ENCODE peak calls at places on chromosomes 4 and X, in eight cellular contexts. One of them, this sample, is unnamed. For H3K4me1, the result is how much of the 10 kb centered on the place peaks cover.

GRCh38 chrX:15525664-15526416 is 25.2 kb downstream of the BMX start:
- DNase-seq in HCT116: no peak
- DNase-seq in sigmoid colon: no peak
- DNase-seq in vagina: no peak
- DNase-seq in SK-N-SH: no peak
- DNase-seq in GM23338: no peak
- DNase-seq in GM12878: no peak
- DNase-seq in HepG2: no peak
- DNase-seq in this sample: no peak

GRCh38 chr4:102825261-102826071 is 1.9 kb downstream of the UBE2D3 start:
- DNase-seq in HCT116: peak
- DNase-seq in GM12878: no peak
- DNase-seq in SK-N-SH: peak
- DNase-seq in vagina: no peak
- DNase-seq in GM23338: peak
- DNase-seq in sigmoid colon: peak
- DNase-seq in HepG2: peak
- DNase-seq in this sample: no peak

GRCh38 chrX:132270699-132271098 is 51.5 kb upstream of the RAP2C start:
- DNase-seq in SK-N-SH: no peak
- DNase-seq in GM12878: no peak
- DNase-seq in sigmoid colon: peak
- DNase-seq in HepG2: no peak
- DNase-seq in GM23338: no peak
- DNase-seq in HCT116: no peak
- DNase-seq in vagina: peak
- DNase-seq in this sample: no peak

GRCh38 chrX:49071877-49072711 is 1.7 kb downstream of the PRAF2 start:
- DNase-seq in vagina: peak
- DNase-seq in HepG2: no peak
- DNase-seq in SK-N-SH: peak
- DNase-seq in sigmoid colon: peak
- DNase-seq in GM23338: peak
- DNase-seq in GM12878: no peak
- DNase-seq in HCT116: no peak
- DNase-seq in this sample: no peak

GRCh38 chr4:38889143-38889542 is 21.5 kb downstream of the FAM114A1 start:
- DNase-seq in SK-N-SH: no peak
- DNase-seq in HepG2: peak
- DNase-seq in GM23338: no peak
- DNase-seq in GM12878: peak
- DNase-seq in vagina: no peak
- DNase-seq in sigmoid colon: no peak
- DNase-seq in HCT116: peak
- DNase-seq in this sample: no peak

GRCh38 chr4:22766068-22766467 is 73.3 kb downstream of the GBA3 start:
- DNase-seq in sigmoid colon: no peak
- DNase-seq in vagina: no peak
- DNase-seq in HCT116: no peak
- DNase-seq in HepG2: no peak
- DNase-seq in GM23338: no peak
- DNase-seq in GM12878: no peak
- DNase-seq in SK-N-SH: no peak
- DNase-seq in this sample: no peak

GRCh38 chr4:157994863-157995262 is 178.0 kb downstream of the GASK1B start:
- DNase-seq in SK-N-SH: no peak
- DNase-seq in GM12878: no peak
- DNase-seq in vagina: no peak
- DNase-seq in HepG2: peak
- DNase-seq in HCT116: no peak
- DNase-seq in sigmoid colon: no peak
- DNase-seq in GM23338: no peak
- DNase-seq in this sample: no peak

GRCh38 chr4:25449688-25450087 is 72.6 kb downstream of the ANAPC4 start:
- DNase-seq in vagina: no peak
- DNase-seq in SK-N-SH: no peak
- DNase-seq in HCT116: no peak
- DNase-seq in HepG2: no peak
- DNase-seq in GM12878: no peak
- DNase-seq in sigmoid colon: no peak
- DNase-seq in GM23338: no peak
- DNase-seq in this sample: no peak

GRCh38 chrX:13778916-13779315 is 38.0 kb downstream of the GPM6B start:
- DNase-seq in sigmoid colon: no peak
- DNase-seq in vagina: no peak
- DNase-seq in HCT116: no peak
- DNase-seq in GM23338: peak
- DNase-seq in GM12878: no peak
- DNase-seq in SK-N-SH: no peak
- DNase-seq in HepG2: no peak
- DNase-seq in this sample: no peak

GRCh38 chr4:18675586-18675985 is 654.0 kb upstream of the LCORL start:
- DNase-seq in HepG2: no peak
- DNase-seq in HCT116: no peak
- DNase-seq in SK-N-SH: no peak
- DNase-seq in vagina: no peak
- DNase-seq in sigmoid colon: no peak
- DNase-seq in GM23338: no peak
- DNase-seq in GM12878: no peak
- DNase-seq in this sample: no peak

GRCh38 chr4:67393699-67394281 is 151.5 kb downstream of the CENPC start:
- DNase-seq in GM23338: peak
- DNase-seq in HCT116: peak
- DNase-seq in sigmoid colon: no peak
- DNase-seq in GM12878: no peak
- DNase-seq in vagina: no peak
- DNase-seq in HepG2: peak
- DNase-seq in SK-N-SH: peak
- DNase-seq in this sample: no peak

GRCh38 chr4:82500106-82500738 is 61.6 kb downstream of the TMEM150C start:
- DNase-seq in sigmoid colon: no peak
- DNase-seq in GM23338: no peak
- DNase-seq in HepG2: no peak
- DNase-seq in HCT116: no peak
- DNase-seq in SK-N-SH: no peak
- DNase-seq in vagina: no peak
- DNase-seq in GM12878: no peak
- DNase-seq in this sample: no peak

GRCh38 chr4:71026086-71026485 is 32.6 kb downstream of the DCK start:
- DNase-seq in SK-N-SH: peak
- DNase-seq in vagina: no peak
- DNase-seq in GM12878: no peak
- DNase-seq in HCT116: peak
- DNase-seq in sigmoid colon: no peak
- DNase-seq in HepG2: peak
- DNase-seq in GM23338: no peak
- DNase-seq in this sample: no peak

GRCh38 chr4:155569960-155570515 is 96.6 kb upstream of the GUCY1A1 start:
- DNase-seq in HepG2: no peak
- DNase-seq in GM23338: no peak
- DNase-seq in SK-N-SH: no peak
- DNase-seq in sigmoid colon: no peak
- DNase-seq in HCT116: no peak
- DNase-seq in vagina: no peak
- DNase-seq in GM12878: no peak
- DNase-seq in this sample: no peak

GRCh38 chrX:153909024-153909979 is 4.8 kb downstream of the AVPR2 start:
- DNase-seq in GM12878: no peak
- DNase-seq in vagina: no peak
- DNase-seq in GM23338: peak
- DNase-seq in sigmoid colon: peak
- DNase-seq in HCT116: no peak
- DNase-seq in HepG2: peak
- DNase-seq in SK-N-SH: peak
- DNase-seq in this sample: peak

GRCh38 chr4:42641155-42641554 is 15.8 kb downstream of the ATP8A1 start:
- DNase-seq in sigmoid colon: no peak
- DNase-seq in HCT116: no peak
- DNase-seq in GM12878: no peak
- DNase-seq in SK-N-SH: no peak
- DNase-seq in GM23338: no peak
- DNase-seq in vagina: no peak
- DNase-seq in HepG2: no peak
- DNase-seq in this sample: no peak
- H3K4me1 ChIP-seq in sigmoid colon: under half
- H3K4me1 ChIP-seq in HCT116: under half
- H3K4me1 ChIP-seq in GM12878: half or more
- H3K4me1 ChIP-seq in SK-N-SH: under half
- H3K4me1 ChIP-seq in GM23338: under half
- H3K4me1 ChIP-seq in vagina: under half
- H3K4me1 ChIP-seq in HepG2: under half
- H3K4me1 ChIP-seq in this sample: half or more

GRCh38 chrX:121781991-121782390 is 734.6 kb downstream of the GLUD2 start:
- DNase-seq in GM23338: no peak
- DNase-seq in vagina: no peak
- DNase-seq in GM12878: no peak
- DNase-seq in HCT116: no peak
- DNase-seq in sigmoid colon: no peak
- DNase-seq in SK-N-SH: no peak
- DNase-seq in HepG2: no peak
- DNase-seq in this sample: no peak
- TF ChIP-seq POLR2AphosphoS5 in GM23338: no peak
- TF ChIP-seq POLR2AphosphoS5 in vagina: no peak
- TF ChIP-seq POLR2AphosphoS5 in GM12878: no peak
- TF ChIP-seq POLR2AphosphoS5 in HCT116: no peak
- TF ChIP-seq POLR2AphosphoS5 in sigmoid colon: no peak
- TF ChIP-seq POLR2AphosphoS5 in SK-N-SH: no peak
- TF ChIP-seq POLR2AphosphoS5 in HepG2: no peak
- TF ChIP-seq POLR2AphosphoS5 in this sample: no peak

GRCh38 chr4:142377345-142378091 is 468.6 kb downstream of the INPP4B start:
- DNase-seq in GM12878: no peak
- DNase-seq in HCT116: no peak
- DNase-seq in GM23338: no peak
- DNase-seq in sigmoid colon: no peak
- DNase-seq in vagina: no peak
- DNase-seq in HepG2: no peak
- DNase-seq in SK-N-SH: no peak
- DNase-seq in this sample: no peak

GRCh38 chr4:142378179-142378578 is 467.9 kb downstream of the INPP4B start:
- DNase-seq in sigmoid colon: no peak
- DNase-seq in SK-N-SH: no peak
- DNase-seq in GM12878: no peak
- DNase-seq in HepG2: no peak
- DNase-seq in GM23338: no peak
- DNase-seq in vagina: no peak
- DNase-seq in HCT116: no peak
- DNase-seq in this sample: no peak

GRCh38 chr4:142380052-142380598 is 466.0 kb downstream of the INPP4B start:
- DNase-seq in SK-N-SH: no peak
- DNase-seq in HepG2: no peak
- DNase-seq in vagina: no peak
- DNase-seq in sigmoid colon: no peak
- DNase-seq in GM12878: no peak
- DNase-seq in GM23338: no peak
- DNase-seq in HCT116: no peak
- DNase-seq in this sample: no peak

GRCh38 chr4:142376204-142376603 is 469.9 kb downstream of the INPP4B start:
- DNase-seq in HCT116: no peak
- DNase-seq in HepG2: no peak
- DNase-seq in GM23338: no peak
- DNase-seq in vagina: no peak
- DNase-seq in GM12878: no peak
- DNase-seq in sigmoid colon: no peak
- DNase-seq in SK-N-SH: no peak
- DNase-seq in this sample: no peak

DNA sequence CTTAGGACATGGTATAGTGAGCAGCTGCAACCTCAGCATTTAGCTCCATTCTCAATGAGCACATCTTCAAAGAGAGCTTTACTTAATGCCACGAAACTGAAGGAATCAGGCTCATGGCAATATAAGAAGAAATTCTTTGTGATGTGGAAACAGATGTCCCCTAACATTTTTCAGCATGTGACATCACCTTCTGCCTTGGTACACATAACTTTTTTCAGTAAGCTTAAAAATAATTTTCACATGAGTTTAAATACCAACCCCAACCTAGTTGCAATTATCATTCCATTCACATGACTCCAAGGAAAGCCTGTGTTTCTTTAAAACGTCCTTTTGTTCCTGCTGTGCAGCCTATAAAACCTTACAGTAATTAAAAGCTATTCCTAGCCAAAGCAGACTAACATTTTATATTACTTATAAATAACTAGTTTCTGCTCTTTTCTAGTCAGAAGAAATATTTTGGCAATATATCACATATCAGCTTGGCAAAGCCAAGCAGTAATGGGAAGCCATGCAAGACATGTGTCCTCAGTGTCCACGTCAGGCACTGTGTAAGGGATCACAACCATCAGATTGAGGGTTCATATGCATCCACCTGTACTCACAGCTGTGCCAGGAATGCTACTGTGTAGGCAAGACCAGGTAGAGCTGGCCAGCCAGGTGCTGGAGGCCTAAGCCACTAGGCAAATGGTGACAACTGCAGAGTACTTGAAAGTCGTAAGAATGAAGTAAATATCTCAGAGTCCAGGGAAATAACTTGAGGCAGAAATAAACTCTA is 466.6 kb downstream of the INPP4B start:
- DNase-seq in HCT116: peak
- DNase-seq in GM23338: no peak
- DNase-seq in GM12878: no peak
- DNase-seq in vagina: no peak
- DNase-seq in SK-N-SH: no peak
- DNase-seq in HepG2: no peak
- DNase-seq in sigmoid colon: no peak
- DNase-seq in this sample: no peak
- H3K4me1 ChIP-seq in HCT116: half or more
- H3K4me1 ChIP-seq in GM23338: under half
- H3K4me1 ChIP-seq in GM12878: under half
- H3K4me1 ChIP-seq in vagina: under half
- H3K4me1 ChIP-seq in SK-N-SH: under half
- H3K4me1 ChIP-seq in HepG2: under half
- H3K4me1 ChIP-seq in sigmoid colon: under half
- H3K4me1 ChIP-seq in this sample: under half

DNA sequence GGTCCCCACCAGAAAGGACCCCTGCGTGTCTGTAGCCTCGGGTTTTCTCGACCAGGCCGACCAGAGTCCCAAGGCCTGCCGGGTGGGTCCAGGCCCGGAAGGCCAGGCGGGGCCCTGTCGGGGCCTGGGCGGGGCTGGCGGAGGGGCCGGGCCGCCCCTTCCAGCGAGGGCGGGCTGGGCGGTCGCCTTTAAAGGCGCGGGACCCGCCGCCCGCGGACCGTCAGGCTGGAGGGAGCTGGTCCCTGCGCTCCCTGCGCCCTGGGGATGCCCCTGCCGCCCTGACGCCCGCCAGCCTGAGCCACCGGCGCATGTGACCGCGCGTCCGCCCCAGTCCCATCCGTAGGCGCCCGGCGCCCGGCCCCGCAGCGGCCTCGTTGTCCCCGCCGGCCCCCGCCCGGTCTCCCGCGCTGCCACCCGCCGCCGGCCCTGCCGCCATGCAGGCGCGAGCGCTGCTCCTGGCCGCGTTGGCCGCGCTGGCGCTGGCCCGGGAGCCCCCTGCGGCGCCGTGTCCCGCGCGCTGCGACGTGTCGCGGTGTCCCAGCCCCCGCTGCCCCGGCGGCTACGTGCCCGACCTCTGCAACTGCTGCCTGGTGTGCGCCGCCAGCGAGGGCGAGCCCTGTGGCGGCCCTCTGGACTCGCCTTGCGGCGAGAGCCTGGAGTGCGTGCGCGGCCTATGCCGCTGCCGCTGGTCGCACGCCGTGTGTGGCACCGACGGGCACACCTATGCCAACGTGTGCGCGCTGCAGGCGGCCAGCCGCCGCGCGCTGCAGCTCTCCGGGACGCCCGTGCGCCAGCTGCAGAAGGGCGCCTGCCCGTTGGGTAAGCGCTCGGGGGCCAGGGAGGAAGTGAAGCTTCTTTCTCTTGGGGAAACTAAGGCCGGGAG is at the start of gene HTRA3:
- DNase-seq in sigmoid colon: peak
- DNase-seq in SK-N-SH: no peak
- DNase-seq in HepG2: no peak
- DNase-seq in GM12878: no peak
- DNase-seq in vagina: no peak
- DNase-seq in HCT116: no peak
- DNase-seq in GM23338: peak
- DNase-seq in this sample: no peak
- TF ChIP-seq POLR2AphosphoS5 in sigmoid colon: peak
- TF ChIP-seq POLR2AphosphoS5 in SK-N-SH: no peak
- TF ChIP-seq POLR2AphosphoS5 in HepG2: no peak
- TF ChIP-seq POLR2AphosphoS5 in GM12878: no peak
- TF ChIP-seq POLR2AphosphoS5 in vagina: no peak
- TF ChIP-seq POLR2AphosphoS5 in HCT116: no peak
- TF ChIP-seq POLR2AphosphoS5 in GM23338: peak
- TF ChIP-seq POLR2AphosphoS5 in this sample: no peak

This sample was measured in spleen.